ENCODE peak calls at places on chromosomes 2 and 18, in five cellular contexts. Q is neuronal stem cell, Z is H1, T is mesenchymal stem cell, E is mesendoderm. N is an unnamed sample.

GRCh38 chr2:181670632-181671031 is 9.7 kb downstream of the NEUROD1 start:
- DNase-seq in Q (no peak), Z (no peak), T (no peak), E (no peak), N (no peak)

GRCh38 chr18:11850821-11851155 is 425 bp upstream of the CHMP1B start:
- DNase-seq in Q (no peak), Z (no peak), T (peak; percentile 88), E (peak; percentile 61), N (no peak)

GRCh38 chr18:48540329-48541025 is 1.6 kb downstream of the CTIF start:
- DNase-seq in Q (peak; percentile 57), Z (no peak), T (peak; percentile 80), E (peak; percentile 80), N (peak; percentile 52)

GRCh38 chr2:180735799-180736198 is 244.6 kb upstream of the UBE2E3 start:
- DNase-seq in Q (no peak), Z (no peak), T (no peak), E (no peak), N (no peak)

GRCh38 chr18:9684901-9685738 is 23.0 kb upstream of the RAB31 start:
- DNase-seq in Q (no peak), Z (no peak), T (peak; percentile 31), E (no peak), N (no peak)

GRCh38 chr2:108541451-108541850 is 7.2 kb downstream of the LIMS1 start:
- DNase-seq in Q (no peak), Z (no peak), T (no peak), E (no peak), N (no peak)

GRCh38 chr2:157443795-157444642 is at the start of gene CYTIP:
- DNase-seq in Q (no peak), Z (no peak), T (no peak), E (no peak), N (no peak)

GRCh38 chr18:67517224-67517765 is 775 bp upstream of the DSEL start:
- DNase-seq in Q (no peak), Z (no peak), T (no peak), E (no peak), N (no peak)

GRCh38 chr2:9032555-9032954 is 29.1 kb upstream of the MBOAT2 start:
- DNase-seq in Q (no peak), Z (no peak), T (no peak), E (no peak), N (no peak)

GRCh38 chr2:28052691-28053090 is 162.2 kb downstream of the BABAM2 start:
- DNase-seq in Q (no peak), Z (no peak), T (no peak), E (no peak), N (no peak)

GRCh38 chr2:216279459-216279858 is 92.8 kb downstream of the MARCHF4 start:
- DNase-seq in Q (no peak), Z (no peak), T (peak; percentile 33), E (no peak), N (no peak)

GRCh38 chr2:202529389-202529788 is 105.4 kb upstream of the FAM117B start:
- DNase-seq in Q (no peak), Z (no peak), T (peak; percentile 55), E (no peak), N (no peak)

GRCh38 chr2:233256048-233256447 is 4.6 kb downstream of the ATG16L1 start:
- DNase-seq in Q (no peak), Z (no peak), T (no peak), E (no peak), N (no peak)

GRCh38 chr2:239502430-239503221 is 101.8 kb upstream of the HDAC4 start:
- DNase-seq in Q (no peak), Z (no peak), T (no peak), E (no peak), N (no peak)

GRCh38 chr2:32712870-32713269 is 85.0 kb downstream of the TTC27 start:
- DNase-seq in Q (no peak), Z (no peak), T (no peak), E (no peak), N (no peak)

GRCh38 chr2:78979380-78980238 is 45.9 kb upstream of the REG3G start:
- DNase-seq in Q (peak; percentile 76), Z (peak; percentile 17), T (peak; percentile 51), E (peak; percentile 73), N (peak; percentile 67)

GRCh38 chr2:584863-585823 is 92.1 kb downstream of the TMEM18 start:
- DNase-seq in Q (no peak), Z (no peak), T (no peak), E (no peak), N (peak; percentile 28)

GRCh38 chr2:68709421-68709911 is 25.1 kb upstream of the ARHGAP25 start:
- DNase-seq in Q (peak; percentile 38), Z (no peak), T (peak; percentile 75), E (peak; percentile 71), N (peak; percentile 41)

GRCh38 chr2:126655500-126656310 is at the start of gene GYPC:
- DNase-seq in Q (peak; percentile 56), Z (no peak), T (peak; percentile 98), E (peak; percentile 73), N (peak; percentile 54)

GRCh38 chr18:2108581-2108980 is 462.7 kb downstream of the METTL4 start:
- DNase-seq in Q (no peak), Z (no peak), T (no peak), E (peak; percentile 84), N (no peak)

GRCh38 chr2:192675640-192676039 is 480.9 kb upstream of the TMEFF2 start:
- DNase-seq in Q (no peak), Z (no peak), T (no peak), E (no peak), N (no peak)

GRCh38 chr2:155442755-155443372 is 744.4 kb downstream of the KCNJ3 start:
- DNase-seq in Q (no peak), Z (no peak), T (no peak), E (no peak), N (no peak)

GRCh38 chr2:28488083-28488482 is 7.8 kb upstream of the PLB1 start:
- DNase-seq in Q (no peak), Z (no peak), T (no peak), E (no peak), N (no peak)

GRCh38 chr2:105515581-105516415 is 116.9 kb upstream of the FHL2 start:
- DNase-seq in Q (no peak), Z (no peak), T (no peak), E (no peak), N (no peak)

DNA sequence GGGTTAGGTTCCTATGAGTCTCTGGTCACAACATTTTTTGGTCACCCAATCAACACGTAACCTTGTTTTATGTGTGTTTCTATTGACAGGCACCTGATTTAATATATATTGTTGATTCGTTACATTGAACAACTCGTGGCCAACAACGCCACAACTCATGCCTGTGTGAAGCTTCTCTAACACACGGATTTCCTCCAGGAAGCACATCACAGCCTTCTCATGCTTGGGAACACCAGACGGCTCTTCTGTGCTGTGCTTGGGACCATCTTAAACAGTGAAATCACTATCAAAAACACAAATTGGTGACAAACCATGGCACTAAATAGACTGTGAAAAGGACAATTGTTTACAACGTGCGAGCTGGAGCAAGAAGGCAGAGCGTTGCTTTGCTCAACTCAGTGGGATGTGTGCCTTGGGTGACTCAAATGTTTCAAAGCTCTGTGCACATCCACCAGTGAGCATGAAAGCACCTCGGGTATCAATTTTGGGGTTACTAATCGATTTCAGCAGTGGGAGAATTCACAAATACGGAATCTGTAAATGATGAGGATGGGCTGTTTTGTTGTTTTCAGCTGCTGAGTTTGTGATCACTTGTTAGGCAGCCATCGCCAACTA is 182.4 kb upstream of the ARL4C start:
- DNase-seq in Q (no peak), Z (no peak), T (no peak), E (no peak), N (no peak)
- H3K23ac ChIP-seq in Q (no peak overlapping the region), Z (no peak overlapping the region), T (peak overlapping the region; percentile 40), E (no peak overlapping the region), N (no peak overlapping the region)

DNA sequence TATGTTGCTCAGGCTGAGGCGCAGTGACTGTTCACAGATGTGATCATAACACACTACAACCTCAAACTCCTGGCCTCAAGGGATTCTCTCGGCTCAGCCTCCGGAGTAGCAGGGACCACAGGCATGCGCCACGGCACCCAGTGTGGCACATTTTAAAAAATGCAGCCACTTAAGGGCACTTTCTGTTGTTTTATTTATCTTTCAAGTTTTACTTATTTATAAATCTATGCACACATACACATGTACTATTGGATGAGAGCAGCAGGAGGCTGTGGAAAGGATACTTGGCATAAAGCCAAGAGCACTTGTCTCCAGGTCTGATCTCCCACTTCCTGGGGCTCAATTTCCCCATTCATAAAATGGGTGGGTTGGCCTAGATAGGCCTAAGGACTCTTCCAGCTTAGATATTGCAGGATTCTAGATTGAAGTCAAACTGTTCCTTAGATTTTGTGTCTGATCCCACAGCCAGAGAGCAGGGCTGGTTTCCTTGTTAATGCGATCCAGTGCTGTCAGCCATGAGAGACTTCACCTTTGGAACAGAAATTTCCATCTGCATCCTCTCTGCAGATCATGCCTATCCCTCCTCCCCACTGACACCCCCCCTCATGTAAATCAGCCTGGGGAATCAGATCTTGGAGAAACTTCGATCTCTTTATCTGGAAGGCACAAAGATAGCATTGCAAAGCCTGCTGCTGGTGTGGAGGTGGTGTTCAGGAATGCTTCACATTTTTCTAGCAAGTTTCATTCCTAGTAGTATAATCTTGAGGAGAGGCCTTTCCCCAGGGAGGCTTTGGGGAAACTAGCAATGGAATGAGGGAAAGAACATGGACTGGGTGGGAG is 24.7 kb downstream of the PCBP1 start:
- DNase-seq in Q (no peak), Z (no peak), T (peak; percentile 60), E (peak; percentile 89), N (no peak)
- H3K23ac ChIP-seq in Q (no peak overlapping the region), Z (no peak overlapping the region), T (no peak overlapping the region), E (no peak overlapping the region), N (no peak overlapping the region)

GRCh38 chr2:31233216-31233615 is 736 bp upstream of the EHD3 start:
- DNase-seq in Q (no peak), Z (no peak), T (peak; percentile 24), E (peak; percentile 33), N (peak; percentile 20)

GRCh38 chr2:31236433-31237205 is 2.7 kb downstream of the EHD3 start:
- DNase-seq in Q (no peak), Z (no peak), T (no peak), E (no peak), N (peak; percentile 11)

GRCh38 chr2:31233741-31234689 is at the start of gene EHD3:
- DNase-seq in Q (peak; percentile 92), Z (peak; percentile 95), T (peak; percentile 96), E (peak; percentile 99), N (peak; percentile 99)

GRCh38 chr2:31235504-31235902 is 1.6 kb downstream of the EHD3 start:
- DNase-seq in Q (no peak), Z (no peak), T (peak; percentile 85), E (peak; percentile 58), N (no peak)

DNA sequence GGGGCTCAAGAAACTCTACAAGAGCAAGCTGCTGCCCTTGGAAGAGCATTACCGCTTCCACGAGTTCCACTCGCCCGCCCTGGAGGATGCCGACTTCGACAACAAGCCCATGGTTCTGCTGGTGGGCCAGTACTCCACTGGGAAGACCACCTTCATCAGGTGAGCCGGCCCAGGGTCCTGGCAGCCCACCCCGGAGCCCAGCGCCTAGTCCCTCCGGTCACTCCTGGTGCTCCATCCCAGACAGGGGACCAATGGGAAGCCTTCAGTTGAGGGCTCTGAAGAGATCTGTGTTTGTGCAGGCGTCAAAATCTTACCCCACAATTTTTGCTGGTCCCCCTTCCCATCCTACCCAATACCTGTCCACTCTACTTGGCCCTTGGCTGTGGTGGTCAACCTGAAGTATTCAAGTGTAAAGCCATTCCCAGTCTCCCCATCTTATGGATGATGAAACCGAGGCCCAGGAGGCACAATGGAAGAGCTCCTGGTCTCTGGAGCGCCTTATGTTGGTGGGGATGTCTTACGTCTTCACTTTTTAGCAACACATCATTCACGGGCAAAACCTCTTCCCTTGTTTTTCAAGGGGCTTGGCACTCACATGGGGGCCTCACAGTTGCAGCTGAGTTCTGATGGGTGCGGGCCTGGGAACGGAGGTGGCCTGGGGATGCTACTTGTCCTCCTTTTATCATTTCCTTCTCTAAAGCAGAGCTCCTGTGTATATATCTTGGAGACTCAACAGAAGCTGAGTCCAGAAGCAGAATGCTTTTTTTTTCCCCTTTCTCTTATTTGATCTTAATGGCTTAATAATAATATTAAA is 945 bp downstream of the EHD3 start:
- DNase-seq in Q (no peak), Z (no peak), T (peak; percentile 14), E (no peak), N (peak; percentile 26)
- H3K23ac ChIP-seq in Q (no peak overlapping the region), Z (no peak overlapping the region), T (peak overlapping the region; percentile 70), E (no peak overlapping the region), N (no peak overlapping the region)

GRCh38 chr18:77053616-77054287 is 78.8 kb downstream of the MBP start:
- DNase-seq in Q (no peak), Z (no peak), T (no peak), E (no peak), N (no peak)
- H3K23ac ChIP-seq in Q (no peak overlapping the region), Z (no peak overlapping the region), T (no peak overlapping the region), E (no peak overlapping the region), N (no peak overlapping the region)